ENCODE peak calls at places on chromosome 1, in nine cellular contexts. One of them, this sample, is unnamed.

GRCh38 chr1:43137445-43138052 is 34.5 kb downstream of the EBNA1BP2 start:
- DNase-seq in mammary epithelial cell: no peak
- DNase-seq in endothelial cell: no peak
- DNase-seq in Calu3: no peak
- DNase-seq in mesothelial cell of epicardium: no peak
- DNase-seq in activated B cell treated with CpG ODN at 0.5 μM for 24 hours: no peak
- DNase-seq in heart left ventricle: no peak
- DNase-seq in cardiac fibroblast: peak
- DNase-seq in AG04450: no peak
- DNase-seq in this sample: no peak

GRCh38 chr1:2590233-2591141 is 3.9 kb downstream of the PRXL2B start:
- DNase-seq in mammary epithelial cell: no peak
- DNase-seq in endothelial cell: no peak
- DNase-seq in Calu3: no peak
- DNase-seq in mesothelial cell of epicardium: no peak
- DNase-seq in activated B cell treated with CpG ODN at 0.5 μM for 24 hours: no peak
- DNase-seq in heart left ventricle: peak
- DNase-seq in cardiac fibroblast: no peak
- DNase-seq in AG04450: no peak
- DNase-seq in this sample: peak

GRCh38 chr1:84653130-84653680 is 37.1 kb downstream of the SSX2IP start:
- DNase-seq in mammary epithelial cell: no peak
- DNase-seq in endothelial cell: no peak
- DNase-seq in Calu3: no peak
- DNase-seq in mesothelial cell of epicardium: no peak
- DNase-seq in activated B cell treated with CpG ODN at 0.5 μM for 24 hours: no peak
- DNase-seq in heart left ventricle: no peak
- DNase-seq in cardiac fibroblast: peak
- DNase-seq in AG04450: no peak
- DNase-seq in this sample: no peak

GRCh38 chr1:206770531-206771352 is at the start of gene IL19:
- DNase-seq in mammary epithelial cell: peak
- DNase-seq in endothelial cell: no peak
- DNase-seq in Calu3: peak
- DNase-seq in mesothelial cell of epicardium: no peak
- DNase-seq in activated B cell treated with CpG ODN at 0.5 μM for 24 hours: no peak
- DNase-seq in heart left ventricle: no peak
- DNase-seq in cardiac fibroblast: peak
- DNase-seq in AG04450: no peak
- DNase-seq in this sample: peak

GRCh38 chr1:201508809-201509208 is 1.9 kb upstream of the CSRP1 start:
- DNase-seq in mammary epithelial cell: no peak
- DNase-seq in endothelial cell: no peak
- DNase-seq in Calu3: no peak
- DNase-seq in mesothelial cell of epicardium: no peak
- DNase-seq in activated B cell treated with CpG ODN at 0.5 μM for 24 hours: no peak
- DNase-seq in heart left ventricle: no peak
- DNase-seq in cardiac fibroblast: no peak
- DNase-seq in AG04450: no peak
- DNase-seq in this sample: no peak

GRCh38 chr1:184443624-184444023 is 56.8 kb downstream of the C1orf21 start:
- DNase-seq in mammary epithelial cell: no peak
- DNase-seq in endothelial cell: no peak
- DNase-seq in Calu3: no peak
- DNase-seq in mesothelial cell of epicardium: no peak
- DNase-seq in activated B cell treated with CpG ODN at 0.5 μM for 24 hours: no peak
- DNase-seq in heart left ventricle: no peak
- DNase-seq in cardiac fibroblast: no peak
- DNase-seq in AG04450: no peak
- DNase-seq in this sample: no peak

GRCh38 chr1:10967105-10967504 is 45.3 kb upstream of the TARDBP start:
- DNase-seq in mammary epithelial cell: no peak
- DNase-seq in endothelial cell: no peak
- DNase-seq in Calu3: no peak
- DNase-seq in mesothelial cell of epicardium: no peak
- DNase-seq in activated B cell treated with CpG ODN at 0.5 μM for 24 hours: no peak
- DNase-seq in heart left ventricle: no peak
- DNase-seq in cardiac fibroblast: no peak
- DNase-seq in AG04450: no peak
- DNase-seq in this sample: no peak

GRCh38 chr1:93552751-93553455 is 105.0 kb downstream of the FNBP1L start:
- DNase-seq in mammary epithelial cell: peak
- DNase-seq in endothelial cell: no peak
- DNase-seq in Calu3: peak
- DNase-seq in mesothelial cell of epicardium: no peak
- DNase-seq in activated B cell treated with CpG ODN at 0.5 μM for 24 hours: no peak
- DNase-seq in heart left ventricle: peak
- DNase-seq in cardiac fibroblast: peak
- DNase-seq in AG04450: no peak
- DNase-seq in this sample: no peak

GRCh38 chr1:210663730-210664573 is 335.2 kb downstream of the HHAT start:
- DNase-seq in mammary epithelial cell: no peak
- DNase-seq in endothelial cell: no peak
- DNase-seq in Calu3: no peak
- DNase-seq in mesothelial cell of epicardium: no peak
- DNase-seq in activated B cell treated with CpG ODN at 0.5 μM for 24 hours: no peak
- DNase-seq in heart left ventricle: no peak
- DNase-seq in cardiac fibroblast: no peak
- DNase-seq in AG04450: no peak
- DNase-seq in this sample: no peak

GRCh38 chr1:70034403-70034802 is 171.0 kb downstream of the LRRC40 start:
- DNase-seq in mammary epithelial cell: peak
- DNase-seq in endothelial cell: peak
- DNase-seq in Calu3: peak
- DNase-seq in mesothelial cell of epicardium: no peak
- DNase-seq in activated B cell treated with CpG ODN at 0.5 μM for 24 hours: no peak
- DNase-seq in heart left ventricle: no peak
- DNase-seq in cardiac fibroblast: peak
- DNase-seq in AG04450: peak
- DNase-seq in this sample: no peak

GRCh38 chr1:205543351-205544305 is 39.2 kb downstream of the CDK18 start:
- DNase-seq in mammary epithelial cell: peak
- DNase-seq in endothelial cell: peak
- DNase-seq in Calu3: peak
- DNase-seq in mesothelial cell of epicardium: peak
- DNase-seq in activated B cell treated with CpG ODN at 0.5 μM for 24 hours: no peak
- DNase-seq in heart left ventricle: peak
- DNase-seq in cardiac fibroblast: peak
- DNase-seq in AG04450: peak
- DNase-seq in this sample: peak

GRCh38 chr1:76095800-76096199 is 21.3 kb downstream of the ST6GALNAC3 start:
- DNase-seq in mammary epithelial cell: no peak
- DNase-seq in endothelial cell: no peak
- DNase-seq in Calu3: no peak
- DNase-seq in mesothelial cell of epicardium: no peak
- DNase-seq in activated B cell treated with CpG ODN at 0.5 μM for 24 hours: no peak
- DNase-seq in heart left ventricle: no peak
- DNase-seq in cardiac fibroblast: no peak
- DNase-seq in AG04450: no peak
- DNase-seq in this sample: no peak

GRCh38 chr1:81670286-81670685 is 130.4 kb upstream of the ADGRL2 start:
- DNase-seq in mammary epithelial cell: peak
- DNase-seq in endothelial cell: no peak
- DNase-seq in Calu3: peak
- DNase-seq in mesothelial cell of epicardium: peak
- DNase-seq in activated B cell treated with CpG ODN at 0.5 μM for 24 hours: no peak
- DNase-seq in heart left ventricle: peak
- DNase-seq in cardiac fibroblast: peak
- DNase-seq in AG04450: peak
- DNase-seq in this sample: no peak

DNA sequence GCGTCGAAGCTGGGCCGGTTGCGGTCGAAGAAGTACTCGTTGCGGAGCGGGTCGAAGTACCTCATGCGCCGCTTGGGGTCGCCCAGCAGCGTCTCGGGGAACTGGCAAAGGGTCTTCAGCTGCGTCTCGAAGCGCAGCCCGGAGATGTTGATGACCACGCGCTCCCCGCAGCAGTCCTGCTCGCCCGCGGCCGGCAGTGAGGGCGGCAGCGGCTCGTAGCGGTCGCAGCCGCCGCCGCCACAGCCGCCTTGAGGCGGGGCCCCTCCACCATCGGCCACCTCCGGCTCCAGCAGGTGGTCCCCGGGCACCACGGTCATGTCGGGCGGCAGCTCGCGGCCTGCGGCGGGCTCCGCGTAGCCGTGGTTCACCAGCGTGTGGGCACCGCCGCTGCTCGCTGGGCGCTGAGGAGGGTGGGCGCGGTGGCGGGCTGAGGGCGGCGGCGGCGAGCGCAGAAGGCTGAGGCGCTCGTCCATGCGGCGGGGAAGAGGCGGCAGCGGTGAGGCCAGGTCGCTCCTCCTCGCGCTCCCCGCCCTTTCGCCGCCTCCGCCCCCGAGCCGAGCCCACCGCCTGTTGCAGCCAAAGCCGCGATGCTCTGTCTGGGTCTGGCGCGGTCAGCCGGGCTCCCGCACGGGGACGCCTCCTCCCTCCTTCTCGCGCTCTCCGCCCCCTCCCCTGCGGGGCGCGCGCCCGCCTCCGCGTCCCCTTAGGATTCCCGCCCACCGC is at the start of gene KCNA3:
- DNase-seq in mammary epithelial cell: no peak
- DNase-seq in endothelial cell: peak
- DNase-seq in Calu3: no peak
- DNase-seq in mesothelial cell of epicardium: peak
- DNase-seq in activated B cell treated with CpG ODN at 0.5 μM for 24 hours: peak
- DNase-seq in heart left ventricle: peak
- DNase-seq in cardiac fibroblast: no peak
- DNase-seq in AG04450: no peak
- DNase-seq in this sample: no peak
- TF ChIP-seq CTCF in mammary epithelial cell: no peak
- TF ChIP-seq CTCF in endothelial cell: no peak
- TF ChIP-seq CTCF in Calu3: no peak
- TF ChIP-seq CTCF in mesothelial cell of epicardium: no peak
- TF ChIP-seq CTCF in activated B cell treated with CpG ODN at 0.5 μM for 24 hours: no peak
- TF ChIP-seq CTCF in heart left ventricle: peak
- TF ChIP-seq CTCF in cardiac fibroblast: no peak
- TF ChIP-seq CTCF in AG04450: no peak
- TF ChIP-seq CTCF in this sample: peak

DNA sequence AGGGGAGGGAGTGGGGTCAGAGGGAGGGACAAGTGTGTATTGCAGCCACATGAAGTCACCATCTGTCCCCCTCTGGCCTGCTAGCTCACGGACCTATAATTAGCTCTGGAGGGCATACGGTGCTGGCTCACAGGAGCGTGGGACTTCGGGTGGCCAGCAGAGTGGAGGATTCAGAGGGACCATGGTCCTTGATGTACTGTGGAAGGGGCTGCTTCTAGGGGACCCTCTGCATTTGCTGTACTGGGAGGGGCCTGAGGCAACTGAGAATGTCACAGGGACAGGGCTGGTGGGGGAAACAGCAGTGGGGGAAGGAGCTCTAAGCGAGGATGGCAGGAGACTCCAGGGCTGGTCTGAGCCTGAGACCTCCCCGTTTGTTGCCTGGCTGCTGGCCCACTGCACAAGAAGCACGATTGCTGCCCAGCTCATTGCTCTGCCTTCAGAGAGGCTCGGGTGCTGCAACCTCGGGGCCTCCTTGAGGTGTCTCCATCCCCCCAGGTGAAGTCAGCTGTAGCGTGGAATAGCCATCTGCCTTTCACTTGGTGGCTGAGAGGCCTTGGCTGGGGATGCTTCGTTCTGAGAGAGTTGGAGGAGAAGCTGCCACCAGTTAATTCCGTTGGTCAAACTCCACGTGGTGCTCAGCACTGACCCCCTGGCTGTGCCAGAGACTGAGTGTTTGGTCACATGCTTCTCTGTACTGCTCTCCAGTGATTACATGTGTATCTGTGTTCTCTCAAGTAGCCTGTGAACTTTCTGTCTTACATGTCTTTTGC is 2.7 kb downstream of the PPFIA4 start:
- DNase-seq in mammary epithelial cell: no peak
- DNase-seq in endothelial cell: no peak
- DNase-seq in Calu3: no peak
- DNase-seq in mesothelial cell of epicardium: no peak
- DNase-seq in activated B cell treated with CpG ODN at 0.5 μM for 24 hours: no peak
- DNase-seq in heart left ventricle: peak
- DNase-seq in cardiac fibroblast: peak
- DNase-seq in AG04450: no peak
- DNase-seq in this sample: no peak
- TF ChIP-seq CTCF in mammary epithelial cell: no peak
- TF ChIP-seq CTCF in endothelial cell: no peak
- TF ChIP-seq CTCF in Calu3: no peak
- TF ChIP-seq CTCF in mesothelial cell of epicardium: no peak
- TF ChIP-seq CTCF in activated B cell treated with CpG ODN at 0.5 μM for 24 hours: no peak
- TF ChIP-seq CTCF in heart left ventricle: no peak
- TF ChIP-seq CTCF in cardiac fibroblast: no peak
- TF ChIP-seq CTCF in AG04450: no peak
- TF ChIP-seq CTCF in this sample: no peak

DNA sequence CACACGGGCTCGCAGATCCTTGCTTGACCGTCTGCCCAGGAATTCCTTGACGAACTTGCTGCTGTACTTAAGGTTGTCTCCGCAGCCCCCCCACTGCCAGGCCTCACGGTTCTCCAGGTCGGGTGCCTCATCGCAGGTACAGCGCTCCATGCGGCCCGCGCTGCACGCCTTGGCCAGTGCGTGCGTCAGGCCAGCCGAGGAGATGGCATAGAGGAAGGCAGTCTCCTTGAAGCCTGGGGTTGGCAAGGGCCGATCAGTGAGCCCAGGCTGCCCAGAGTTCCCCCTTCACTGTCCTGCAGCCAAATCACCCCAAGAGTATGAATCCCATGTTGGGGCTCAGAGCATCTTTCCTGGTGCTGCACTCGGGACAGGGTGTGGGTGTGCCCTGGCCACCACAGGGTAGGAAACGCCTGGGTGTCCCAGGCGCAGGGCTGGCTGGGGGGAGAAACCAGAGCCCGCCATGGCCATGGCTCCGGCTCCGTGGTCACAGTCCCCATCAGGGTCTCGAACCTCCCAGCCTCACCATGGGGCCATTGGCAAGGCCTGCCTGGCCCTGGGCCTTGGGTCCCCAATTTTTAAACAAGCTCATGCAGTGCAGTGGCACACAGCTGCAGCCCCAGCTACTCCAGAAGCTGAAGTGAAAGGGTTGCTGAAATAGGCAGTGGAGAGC is 23.4 kb downstream of the WNT9A start:
- DNase-seq in mammary epithelial cell: no peak
- DNase-seq in endothelial cell: no peak
- DNase-seq in Calu3: no peak
- DNase-seq in mesothelial cell of epicardium: no peak
- DNase-seq in activated B cell treated with CpG ODN at 0.5 μM for 24 hours: no peak
- DNase-seq in heart left ventricle: no peak
- DNase-seq in cardiac fibroblast: no peak
- DNase-seq in AG04450: no peak
- DNase-seq in this sample: no peak
- TF ChIP-seq CTCF in mammary epithelial cell: no peak
- TF ChIP-seq CTCF in endothelial cell: no peak
- TF ChIP-seq CTCF in Calu3: no peak
- TF ChIP-seq CTCF in mesothelial cell of epicardium: no peak
- TF ChIP-seq CTCF in activated B cell treated with CpG ODN at 0.5 μM for 24 hours: no peak
- TF ChIP-seq CTCF in heart left ventricle: no peak
- TF ChIP-seq CTCF in cardiac fibroblast: no peak
- TF ChIP-seq CTCF in AG04450: no peak
- TF ChIP-seq CTCF in this sample: no peak

DNA sequence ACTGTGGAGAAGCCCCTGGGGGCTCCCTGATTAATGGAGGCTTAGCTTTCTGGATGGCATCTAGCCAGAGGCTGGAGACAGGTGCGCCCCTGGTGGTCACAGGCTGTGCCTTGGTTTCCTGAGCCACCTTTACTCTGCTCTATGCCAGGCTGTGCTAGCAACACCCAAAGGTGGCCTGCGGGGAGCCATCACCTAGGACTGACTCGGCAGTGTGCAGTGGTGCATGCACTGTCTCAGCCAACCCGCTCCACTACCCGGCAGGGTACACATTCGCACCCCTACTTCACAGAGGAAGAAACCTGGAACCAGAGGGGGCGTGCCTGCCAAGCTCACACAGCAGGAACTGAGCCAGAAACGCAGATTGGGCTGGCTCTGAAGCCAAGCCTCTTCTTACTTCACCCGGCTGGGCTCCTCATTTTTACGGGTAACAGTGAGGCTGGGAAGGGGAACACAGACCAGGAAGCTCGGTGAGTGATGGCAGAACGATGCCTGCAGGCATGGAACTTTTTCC is 24.8 kb downstream of the PCSK9 start:
- DNase-seq in mammary epithelial cell: no peak
- DNase-seq in endothelial cell: no peak
- DNase-seq in Calu3: no peak
- DNase-seq in mesothelial cell of epicardium: no peak
- DNase-seq in activated B cell treated with CpG ODN at 0.5 μM for 24 hours: no peak
- DNase-seq in heart left ventricle: no peak
- DNase-seq in cardiac fibroblast: peak
- DNase-seq in AG04450: no peak
- DNase-seq in this sample: peak
- TF ChIP-seq CTCF in mammary epithelial cell: no peak
- TF ChIP-seq CTCF in endothelial cell: peak
- TF ChIP-seq CTCF in Calu3: no peak
- TF ChIP-seq CTCF in mesothelial cell of epicardium: no peak
- TF ChIP-seq CTCF in activated B cell treated with CpG ODN at 0.5 μM for 24 hours: no peak
- TF ChIP-seq CTCF in heart left ventricle: no peak
- TF ChIP-seq CTCF in cardiac fibroblast: peak
- TF ChIP-seq CTCF in AG04450: peak
- TF ChIP-seq CTCF in this sample: no peak

This sample was measured in CD14-positive monocyte.